ENCODE peak calls at places on chromosomes 7 and 10, in eight cellular contexts. H is putamen; F is activated CD8-positive, alpha-beta T cell treated with anti-CD3 and anti-CD28 coated beads for 36 hours; Z is CD8-positive, alpha-beta T cell; M is adrenal gland; T is CD8-positive, alpha-beta memory T cell; L is MV-4-11; R is RCC 7860. P is an unnamed sample.

GRCh38 chr7:150909192-150909591 is 56.9 kb downstream of the AOC1 start:
- DNase-seq in H (no peak), F (peak), Z (peak), M (no peak), T (peak), L (peak), R (no peak), P (peak)

GRCh38 chr7:33776791-33777190 is 128.5 kb upstream of the BMPER start:
- DNase-seq in H (no peak), F (no peak), Z (no peak), M (no peak), T (no peak), L (no peak), R (no peak), P (no peak)

GRCh38 chr10:97444212-97444611 is 1.6 kb downstream of the EXOSC1 start:
- DNase-seq in H (no peak), F (no peak), Z (no peak), M (no peak), T (no peak), L (no peak), R (no peak), P (no peak)

GRCh38 chr7:44286618-44287487 is 38.5 kb downstream of the CAMK2B start:
- DNase-seq in H (no peak), F (no peak), Z (no peak), M (peak), T (peak), L (no peak), R (no peak), P (no peak)

GRCh38 chr10:6058677-6059475 is 3.3 kb downstream of the IL2RA start:
- DNase-seq in H (no peak), F (no peak), Z (no peak), M (no peak), T (no peak), L (no peak), R (no peak), P (no peak)

GRCh38 chr10:88848499-88848898 is 3.1 kb downstream of the ANKRD22 start:
- DNase-seq in H (no peak), F (no peak), Z (no peak), M (no peak), T (no peak), L (peak), R (peak), P (peak)

GRCh38 chr10:61286695-61287094 is 166.5 kb downstream of the TMEM26 start:
- DNase-seq in H (no peak), F (peak), Z (no peak), M (no peak), T (no peak), L (peak), R (no peak), P (peak)

GRCh38 chr7:150942591-150943452 is 35.3 kb downstream of the KCNH2 start:
- DNase-seq in H (no peak), F (no peak), Z (no peak), M (no peak), T (peak), L (no peak), R (no peak), P (no peak)

GRCh38 chr7:97298561-97298960 is 181.1 kb downstream of the SDHAF3 start:
- DNase-seq in H (no peak), F (no peak), Z (no peak), M (no peak), T (no peak), L (no peak), R (no peak), P (no peak)

GRCh38 chr7:159036916-159037605 is 107.6 kb downstream of the VIPR2 start:
- DNase-seq in H (no peak), F (no peak), Z (no peak), M (no peak), T (no peak), L (no peak), R (no peak), P (no peak)

GRCh38 chr7:42494199-42494710 is 257.2 kb upstream of the GLI3 start:
- DNase-seq in H (no peak), F (no peak), Z (no peak), M (no peak), T (no peak), L (no peak), R (no peak), P (no peak)

GRCh38 chr7:81704595-81704994 is 65.3 kb downstream of the HGF start:
- DNase-seq in H (no peak), F (no peak), Z (no peak), M (no peak), T (no peak), L (no peak), R (no peak), P (no peak)

GRCh38 chr7:87129836-87130235 is 22.4 kb upstream of the DMTF1 start:
- DNase-seq in H (no peak), F (no peak), Z (no peak), M (no peak), T (no peak), L (no peak), R (no peak), P (no peak)

GRCh38 chr10:73908853-73909611 is 1.9 kb upstream of the PLAU start:
- DNase-seq in H (no peak), F (peak), Z (no peak), M (peak), T (no peak), L (peak), R (peak), P (peak)

GRCh38 chr10:78914502-78915330 is 154.1 kb upstream of the ZMIZ1 start:
- DNase-seq in H (peak), F (no peak), Z (no peak), M (no peak), T (no peak), L (no peak), R (no peak), P (no peak)

GRCh38 chr7:35495377-35495776 is 199.6 kb downstream of the HERPUD2 start:
- DNase-seq in H (no peak), F (no peak), Z (no peak), M (no peak), T (no peak), L (no peak), R (no peak), P (no peak)

GRCh38 chr10:131445623-131446022 is 134.1 kb upstream of the TCERG1L start:
- DNase-seq in H (no peak), F (no peak), Z (no peak), M (no peak), T (no peak), L (no peak), R (no peak), P (no peak)

GRCh38 chr7:108461855-108462254 is 5.6 kb upstream of the NRCAM start:
- DNase-seq in H (no peak), F (no peak), Z (no peak), M (peak), T (no peak), L (no peak), R (peak), P (no peak)

GRCh38 chr7:134420509-134421125 is 38.3 kb downstream of the AKR1B1 start:
- DNase-seq in H (peak), F (peak), Z (no peak), M (peak), T (no peak), L (peak), R (peak), P (peak)

GRCh38 chr7:92880212-92881090 is 44.1 kb upstream of the CDK6 start:
- DNase-seq in H (peak), F (peak), Z (no peak), M (no peak), T (no peak), L (no peak), R (peak), P (peak)

GRCh38 chr10:70592746-70593512 is 9.6 kb downstream of the PRF1 start:
- DNase-seq in H (no peak), F (no peak), Z (no peak), M (no peak), T (no peak), L (peak), R (no peak), P (no peak)